ENCODE peak calls at places on chromosomes 1 and 21, in six cellular contexts. One of them, this sample, is unnamed.

GRCh38 chr21:32772281-32773047 is 909 bp upstream of the PAXBP1 start:
- DNase-seq in mucosa of gallbladder: peak; percentile 16
- DNase-seq in lower lobe of right lung: no peak
- DNase-seq in IMR-90: peak; percentile 20
- DNase-seq in esophagus muscularis mucosa: no peak
- DNase-seq in stimulated activated CD4-positive, alpha-beta T cell treated with anti-CD3 and anti-CD28 coated beads, Interleukin-4, amount 100 ng/mL, for 4 hours: peak; percentile 56
- DNase-seq in this sample: no peak

GRCh38 chr1:47684964-47685762 is 247.3 kb downstream of the FOXD2 start:
- DNase-seq in mucosa of gallbladder: no peak
- DNase-seq in IMR-90: no peak
- DNase-seq in stimulated activated CD4-positive, alpha-beta T cell treated with anti-CD3 and anti-CD28 coated beads, Interleukin-4, amount 100 ng/mL, for 4 hours: no peak
- DNase-seq in esophagus muscularis mucosa: no peak
- DNase-seq in lower lobe of right lung: no peak
- DNase-seq in this sample: no peak

GRCh38 chr1:111769517-111770146 is 13.9 kb downstream of the DDX20 start:
- DNase-seq in stimulated activated CD4-positive, alpha-beta T cell treated with anti-CD3 and anti-CD28 coated beads, Interleukin-4, amount 100 ng/mL, for 4 hours: no peak
- DNase-seq in lower lobe of right lung: no peak
- DNase-seq in IMR-90: peak; percentile 78
- DNase-seq in esophagus muscularis mucosa: no peak
- DNase-seq in mucosa of gallbladder: peak; percentile 58
- DNase-seq in this sample: peak; percentile 15

GRCh38 chr1:50080904-50081586 is 27.7 kb upstream of the ELAVL4 start:
- DNase-seq in esophagus muscularis mucosa: no peak
- DNase-seq in IMR-90: no peak
- DNase-seq in stimulated activated CD4-positive, alpha-beta T cell treated with anti-CD3 and anti-CD28 coated beads, Interleukin-4, amount 100 ng/mL, for 4 hours: no peak
- DNase-seq in lower lobe of right lung: no peak
- DNase-seq in mucosa of gallbladder: no peak
- DNase-seq in this sample: peak; percentile 46

GRCh38 chr1:209207701-209208286 is 375.7 kb upstream of the CAMK1G start:
- DNase-seq in lower lobe of right lung: peak; percentile 57
- DNase-seq in esophagus muscularis mucosa: no peak
- DNase-seq in mucosa of gallbladder: peak; percentile 58
- DNase-seq in IMR-90: peak; percentile 45
- DNase-seq in stimulated activated CD4-positive, alpha-beta T cell treated with anti-CD3 and anti-CD28 coated beads, Interleukin-4, amount 100 ng/mL, for 4 hours: peak; percentile 11
- DNase-seq in this sample: peak; percentile 72

GRCh38 chr1:66725885-66726665 is 26.2 kb upstream of the DYNLT5 start:
- DNase-seq in lower lobe of right lung: no peak
- DNase-seq in esophagus muscularis mucosa: no peak
- DNase-seq in IMR-90: peak; percentile 81
- DNase-seq in stimulated activated CD4-positive, alpha-beta T cell treated with anti-CD3 and anti-CD28 coated beads, Interleukin-4, amount 100 ng/mL, for 4 hours: peak; percentile 10
- DNase-seq in mucosa of gallbladder: peak; percentile 47
- DNase-seq in this sample: peak; percentile 26

GRCh38 chr1:157400766-157401165 is 151.5 kb downstream of the FCRL5 start:
- DNase-seq in IMR-90: no peak
- DNase-seq in mucosa of gallbladder: no peak
- DNase-seq in lower lobe of right lung: no peak
- DNase-seq in esophagus muscularis mucosa: peak; percentile 87
- DNase-seq in stimulated activated CD4-positive, alpha-beta T cell treated with anti-CD3 and anti-CD28 coated beads, Interleukin-4, amount 100 ng/mL, for 4 hours: no peak
- DNase-seq in this sample: no peak

GRCh38 chr1:237562247-237562823 is 328.4 kb downstream of the ZP4 start:
- DNase-seq in stimulated activated CD4-positive, alpha-beta T cell treated with anti-CD3 and anti-CD28 coated beads, Interleukin-4, amount 100 ng/mL, for 4 hours: no peak
- DNase-seq in mucosa of gallbladder: no peak
- DNase-seq in esophagus muscularis mucosa: no peak
- DNase-seq in lower lobe of right lung: no peak
- DNase-seq in IMR-90: peak; percentile 69
- DNase-seq in this sample: peak; percentile 77

GRCh38 chr1:185929759-185930158 is 195.6 kb downstream of the HMCN1 start:
- DNase-seq in stimulated activated CD4-positive, alpha-beta T cell treated with anti-CD3 and anti-CD28 coated beads, Interleukin-4, amount 100 ng/mL, for 4 hours: no peak
- DNase-seq in lower lobe of right lung: no peak
- DNase-seq in IMR-90: peak; percentile 63
- DNase-seq in esophagus muscularis mucosa: no peak
- DNase-seq in mucosa of gallbladder: no peak
- DNase-seq in this sample: no peak

GRCh38 chr1:32782086-32782485 is 35.1 kb downstream of the YARS1 start:
- DNase-seq in stimulated activated CD4-positive, alpha-beta T cell treated with anti-CD3 and anti-CD28 coated beads, Interleukin-4, amount 100 ng/mL, for 4 hours: no peak
- DNase-seq in mucosa of gallbladder: no peak
- DNase-seq in IMR-90: no peak
- DNase-seq in lower lobe of right lung: no peak
- DNase-seq in esophagus muscularis mucosa: no peak
- DNase-seq in this sample: no peak

GRCh38 chr1:219416598-219417238 is 196.2 kb downstream of the ZC3H11B start:
- DNase-seq in stimulated activated CD4-positive, alpha-beta T cell treated with anti-CD3 and anti-CD28 coated beads, Interleukin-4, amount 100 ng/mL, for 4 hours: peak; percentile 49
- DNase-seq in esophagus muscularis mucosa: no peak
- DNase-seq in lower lobe of right lung: no peak
- DNase-seq in IMR-90: peak; percentile 50
- DNase-seq in mucosa of gallbladder: peak; percentile 66
- DNase-seq in this sample: peak; percentile 12

GRCh38 chr1:53693773-53694717 is 44.9 kb downstream of the GLIS1 start:
- DNase-seq in mucosa of gallbladder: no peak
- DNase-seq in IMR-90: peak; percentile 44
- DNase-seq in esophagus muscularis mucosa: no peak
- DNase-seq in stimulated activated CD4-positive, alpha-beta T cell treated with anti-CD3 and anti-CD28 coated beads, Interleukin-4, amount 100 ng/mL, for 4 hours: no peak
- DNase-seq in lower lobe of right lung: no peak
- DNase-seq in this sample: no peak

GRCh38 chr1:205449750-205450443 is 5.9 kb downstream of the BLACAT1 start:
- DNase-seq in stimulated activated CD4-positive, alpha-beta T cell treated with anti-CD3 and anti-CD28 coated beads, Interleukin-4, amount 100 ng/mL, for 4 hours: no peak
- DNase-seq in lower lobe of right lung: peak; percentile 80
- DNase-seq in IMR-90: peak; percentile 36
- DNase-seq in mucosa of gallbladder: peak; percentile 63
- DNase-seq in esophagus muscularis mucosa: no peak
- DNase-seq in this sample: no peak

GRCh38 chr21:29851611-29852010 is 88.2 kb downstream of the GRIK1 start:
- DNase-seq in IMR-90: no peak
- DNase-seq in mucosa of gallbladder: no peak
- DNase-seq in lower lobe of right lung: no peak
- DNase-seq in stimulated activated CD4-positive, alpha-beta T cell treated with anti-CD3 and anti-CD28 coated beads, Interleukin-4, amount 100 ng/mL, for 4 hours: no peak
- DNase-seq in esophagus muscularis mucosa: no peak
- DNase-seq in this sample: no peak

GRCh38 chr1:200206340-200206739 is 178.8 kb downstream of the NR5A2 start:
- DNase-seq in lower lobe of right lung: no peak
- DNase-seq in mucosa of gallbladder: no peak
- DNase-seq in IMR-90: peak; percentile 90
- DNase-seq in stimulated activated CD4-positive, alpha-beta T cell treated with anti-CD3 and anti-CD28 coated beads, Interleukin-4, amount 100 ng/mL, for 4 hours: no peak
- DNase-seq in esophagus muscularis mucosa: no peak
- DNase-seq in this sample: no peak

GRCh38 chr1:217332426-217333065 is 298.3 kb downstream of the GPATCH2 start:
- DNase-seq in IMR-90: no peak
- DNase-seq in stimulated activated CD4-positive, alpha-beta T cell treated with anti-CD3 and anti-CD28 coated beads, Interleukin-4, amount 100 ng/mL, for 4 hours: no peak
- DNase-seq in lower lobe of right lung: no peak
- DNase-seq in mucosa of gallbladder: no peak
- DNase-seq in esophagus muscularis mucosa: no peak
- DNase-seq in this sample: no peak

GRCh38 chr21:46150491-46151121 is 4.8 kb downstream of the FTCD start:
- DNase-seq in IMR-90: no peak
- DNase-seq in lower lobe of right lung: no peak
- DNase-seq in esophagus muscularis mucosa: no peak
- DNase-seq in mucosa of gallbladder: no peak
- DNase-seq in stimulated activated CD4-positive, alpha-beta T cell treated with anti-CD3 and anti-CD28 coated beads, Interleukin-4, amount 100 ng/mL, for 4 hours: no peak
- DNase-seq in this sample: no peak

GRCh38 chr1:243708210-243708609 is 141.8 kb downstream of the AKT3 start:
- DNase-seq in stimulated activated CD4-positive, alpha-beta T cell treated with anti-CD3 and anti-CD28 coated beads, Interleukin-4, amount 100 ng/mL, for 4 hours: no peak
- DNase-seq in IMR-90: no peak
- DNase-seq in lower lobe of right lung: no peak
- DNase-seq in mucosa of gallbladder: no peak
- DNase-seq in esophagus muscularis mucosa: no peak
- DNase-seq in this sample: no peak

GRCh38 chr1:180953291-180953747 is 40.6 kb downstream of the KIAA1614 start:
- DNase-seq in mucosa of gallbladder: no peak
- DNase-seq in IMR-90: no peak
- DNase-seq in stimulated activated CD4-positive, alpha-beta T cell treated with anti-CD3 and anti-CD28 coated beads, Interleukin-4, amount 100 ng/mL, for 4 hours: no peak
- DNase-seq in esophagus muscularis mucosa: no peak
- DNase-seq in lower lobe of right lung: no peak
- DNase-seq in this sample: no peak

GRCh38 chr1:1989759-1990158 is 13.8 kb downstream of the CFAP74 start:
- DNase-seq in lower lobe of right lung: no peak
- DNase-seq in stimulated activated CD4-positive, alpha-beta T cell treated with anti-CD3 and anti-CD28 coated beads, Interleukin-4, amount 100 ng/mL, for 4 hours: no peak
- DNase-seq in mucosa of gallbladder: no peak
- DNase-seq in esophagus muscularis mucosa: no peak
- DNase-seq in IMR-90: peak; percentile 11
- DNase-seq in this sample: no peak

GRCh38 chr1:200409203-200409760 is 554 bp downstream of the ZNF281 start:
- DNase-seq in stimulated activated CD4-positive, alpha-beta T cell treated with anti-CD3 and anti-CD28 coated beads, Interleukin-4, amount 100 ng/mL, for 4 hours: peak; percentile 39
- DNase-seq in mucosa of gallbladder: no peak
- DNase-seq in lower lobe of right lung: peak; percentile 65
- DNase-seq in IMR-90: peak; percentile 33
- DNase-seq in esophagus muscularis mucosa: no peak
- DNase-seq in this sample: no peak

GRCh38 chr21:37207441-37208009 is 59.6 kb downstream of the VPS26C start:
- DNase-seq in IMR-90: no peak
- DNase-seq in esophagus muscularis mucosa: no peak
- DNase-seq in stimulated activated CD4-positive, alpha-beta T cell treated with anti-CD3 and anti-CD28 coated beads, Interleukin-4, amount 100 ng/mL, for 4 hours: no peak
- DNase-seq in mucosa of gallbladder: no peak
- DNase-seq in lower lobe of right lung: no peak
- DNase-seq in this sample: no peak

GRCh38 chr1:228986093-228986904 is 251.0 kb downstream of the RHOU start:
- DNase-seq in mucosa of gallbladder: peak; percentile 45
- DNase-seq in IMR-90: peak; percentile 25
- DNase-seq in esophagus muscularis mucosa: no peak
- DNase-seq in stimulated activated CD4-positive, alpha-beta T cell treated with anti-CD3 and anti-CD28 coated beads, Interleukin-4, amount 100 ng/mL, for 4 hours: no peak
- DNase-seq in lower lobe of right lung: no peak
- DNase-seq in this sample: no peak

GRCh38 chr1:41274827-41275519 is 32.9 kb upstream of the SCMH1 start:
- DNase-seq in mucosa of gallbladder: no peak
- DNase-seq in esophagus muscularis mucosa: no peak
- DNase-seq in lower lobe of right lung: no peak
- DNase-seq in stimulated activated CD4-positive, alpha-beta T cell treated with anti-CD3 and anti-CD28 coated beads, Interleukin-4, amount 100 ng/mL, for 4 hours: no peak
- DNase-seq in IMR-90: no peak
- DNase-seq in this sample: no peak

GRCh38 chr1:8082945-8083344 is 56.8 kb upstream of the ERRFI1 start:
- DNase-seq in esophagus muscularis mucosa: no peak
- DNase-seq in lower lobe of right lung: no peak
- DNase-seq in mucosa of gallbladder: no peak
- DNase-seq in stimulated activated CD4-positive, alpha-beta T cell treated with anti-CD3 and anti-CD28 coated beads, Interleukin-4, amount 100 ng/mL, for 4 hours: no peak
- DNase-seq in IMR-90: peak; percentile 84
- DNase-seq in this sample: no peak

GRCh38 chr1:44609412-44609767 is 64.9 kb downstream of the TMEM53 start:
- DNase-seq in esophagus muscularis mucosa: no peak
- DNase-seq in lower lobe of right lung: no peak
- DNase-seq in IMR-90: peak; percentile 44
- DNase-seq in stimulated activated CD4-positive, alpha-beta T cell treated with anti-CD3 and anti-CD28 coated beads, Interleukin-4, amount 100 ng/mL, for 4 hours: peak; percentile 13
- DNase-seq in mucosa of gallbladder: peak; percentile 45
- DNase-seq in this sample: peak; percentile 67

GRCh38 chr1:154870117-154870571 is at the start of gene KCNN3:
- DNase-seq in IMR-90: peak; percentile 82
- DNase-seq in esophagus muscularis mucosa: peak; percentile 97
- DNase-seq in stimulated activated CD4-positive, alpha-beta T cell treated with anti-CD3 and anti-CD28 coated beads, Interleukin-4, amount 100 ng/mL, for 4 hours: peak; percentile 73
- DNase-seq in lower lobe of right lung: peak; percentile 94
- DNase-seq in mucosa of gallbladder: peak; percentile 93
- DNase-seq in this sample: peak; percentile 90

GRCh38 chr1:72482736-72483413 is 200.5 kb upstream of the NEGR1 start:
- DNase-seq in IMR-90: no peak
- DNase-seq in stimulated activated CD4-positive, alpha-beta T cell treated with anti-CD3 and anti-CD28 coated beads, Interleukin-4, amount 100 ng/mL, for 4 hours: no peak
- DNase-seq in lower lobe of right lung: no peak
- DNase-seq in mucosa of gallbladder: no peak
- DNase-seq in esophagus muscularis mucosa: no peak
- DNase-seq in this sample: no peak

GRCh38 chr1:213162338-213162737 is 111.3 kb downstream of the RPS6KC1 start:
- DNase-seq in stimulated activated CD4-positive, alpha-beta T cell treated with anti-CD3 and anti-CD28 coated beads, Interleukin-4, amount 100 ng/mL, for 4 hours: no peak
- DNase-seq in lower lobe of right lung: no peak
- DNase-seq in IMR-90: peak; percentile 61
- DNase-seq in mucosa of gallbladder: no peak
- DNase-seq in esophagus muscularis mucosa: no peak
- DNase-seq in this sample: no peak

GRCh38 chr1:190904091-190904695 is 426.5 kb upstream of the BRINP3 start:
- DNase-seq in stimulated activated CD4-positive, alpha-beta T cell treated with anti-CD3 and anti-CD28 coated beads, Interleukin-4, amount 100 ng/mL, for 4 hours: no peak
- DNase-seq in lower lobe of right lung: no peak
- DNase-seq in IMR-90: peak; percentile 85
- DNase-seq in mucosa of gallbladder: no peak
- DNase-seq in esophagus muscularis mucosa: no peak
- DNase-seq in this sample: no peak

GRCh38 chr1:113811888-113812660 is at the start of gene RSBN1:
- DNase-seq in lower lobe of right lung: peak; percentile 100
- DNase-seq in stimulated activated CD4-positive, alpha-beta T cell treated with anti-CD3 and anti-CD28 coated beads, Interleukin-4, amount 100 ng/mL, for 4 hours: peak; percentile 94
- DNase-seq in mucosa of gallbladder: peak; percentile 100
- DNase-seq in IMR-90: peak; percentile 99
- DNase-seq in esophagus muscularis mucosa: peak; percentile 99
- DNase-seq in this sample: peak; percentile 98

GRCh38 chr1:53614231-53615021 is 124.5 kb downstream of the GLIS1 start:
- DNase-seq in IMR-90: no peak
- DNase-seq in esophagus muscularis mucosa: no peak
- DNase-seq in lower lobe of right lung: peak; percentile 38
- DNase-seq in stimulated activated CD4-positive, alpha-beta T cell treated with anti-CD3 and anti-CD28 coated beads, Interleukin-4, amount 100 ng/mL, for 4 hours: no peak
- DNase-seq in mucosa of gallbladder: no peak
- DNase-seq in this sample: no peak

GRCh38 chr1:155170101-155170785 is 2.9 kb downstream of the KRTCAP2 start:
- DNase-seq in esophagus muscularis mucosa: no peak
- DNase-seq in lower lobe of right lung: no peak
- DNase-seq in IMR-90: no peak
- DNase-seq in mucosa of gallbladder: no peak
- DNase-seq in stimulated activated CD4-positive, alpha-beta T cell treated with anti-CD3 and anti-CD28 coated beads, Interleukin-4, amount 100 ng/mL, for 4 hours: no peak
- DNase-seq in this sample: no peak

GRCh38 chr1:117709398-117709797 is 103.5 kb downstream of the TENT5C start:
- DNase-seq in mucosa of gallbladder: no peak
- DNase-seq in stimulated activated CD4-positive, alpha-beta T cell treated with anti-CD3 and anti-CD28 coated beads, Interleukin-4, amount 100 ng/mL, for 4 hours: no peak
- DNase-seq in lower lobe of right lung: no peak
- DNase-seq in IMR-90: no peak
- DNase-seq in esophagus muscularis mucosa: no peak
- DNase-seq in this sample: no peak

GRCh38 chr1:41915786-41916571 is 2.7 kb downstream of the HIVEP3 start:
- DNase-seq in esophagus muscularis mucosa: peak; percentile 66
- DNase-seq in IMR-90: no peak
- DNase-seq in lower lobe of right lung: peak; percentile 67
- DNase-seq in stimulated activated CD4-positive, alpha-beta T cell treated with anti-CD3 and anti-CD28 coated beads, Interleukin-4, amount 100 ng/mL, for 4 hours: no peak
- DNase-seq in mucosa of gallbladder: peak; percentile 53
- DNase-seq in this sample: peak; percentile 57

GRCh38 chr1:94753171-94753972 is 66.8 kb upstream of the SLC44A3 start:
- DNase-seq in esophagus muscularis mucosa: peak; percentile 87
- DNase-seq in lower lobe of right lung: no peak
- DNase-seq in IMR-90: peak; percentile 21
- DNase-seq in stimulated activated CD4-positive, alpha-beta T cell treated with anti-CD3 and anti-CD28 coated beads, Interleukin-4, amount 100 ng/mL, for 4 hours: no peak
- DNase-seq in mucosa of gallbladder: peak; percentile 20
- DNase-seq in this sample: no peak

This sample was measured in NCI-H524.